ENCODE peak calls at places on chromosomes 16 and 17, in six cellular contexts. X is COR-L47; G is GM13977; Q is breast epithelium; O is C1 segment of cervical spinal cord; H is activated CD4-positive, alpha-beta T cell treated with anti-CD3 and anti-CD28 coated beads, Interleukin-2, amount 50 U/mL, for 4 hours. K is an unnamed sample.

GRCh38 chr16:12245923-12246290 is 269.4 kb downstream of the SNX29 start:
- DNase-seq in Q (no peak), O (no peak), H (no peak), G (no peak), X (peak), K (no peak)

GRCh38 chr17:34300652-34301390 is 15.3 kb downstream of the CCL11 start:
- DNase-seq in X (no peak), O (no peak), H (no peak), Q (no peak), G (no peak), K (no peak)

GRCh38 chr17:13030459-13031305 is 12.9 kb upstream of the ELAC2 start:
- DNase-seq in G (peak), Q (no peak), X (no peak), O (no peak), H (peak), K (no peak)

GRCh38 chr16:20799599-20799998 is 6.7 kb downstream of the ERI2 start:
- DNase-seq in X (no peak), Q (no peak), G (peak), H (no peak), O (no peak), K (no peak)

GRCh38 chr16:85767569-85767968 is 16.7 kb upstream of the C16orf74 start:
- DNase-seq in X (no peak), O (no peak), H (no peak), G (no peak), Q (no peak), K (no peak)

GRCh38 chr16:993731-994130 is 12.2 kb downstream of the SOX8 start:
- DNase-seq in G (no peak), Q (no peak), O (no peak), H (no peak), X (no peak), K (no peak)

GRCh38 chr16:77467929-77468328 is 33.1 kb upstream of the ADAMTS18 start:
- DNase-seq in Q (no peak), X (no peak), H (no peak), O (no peak), G (no peak), K (no peak)

GRCh38 chr16:84059946-84060901 is 17.6 kb upstream of the SLC38A8 start:
- DNase-seq in X (no peak), Q (no peak), H (no peak), O (no peak), G (no peak), K (no peak)

GRCh38 chr17:61536417-61536955 is 54.5 kb downstream of the NACA2 start:
- DNase-seq in Q (no peak), O (no peak), G (no peak), H (no peak), X (no peak), K (no peak)

GRCh38 chr17:66542183-66542966 is 240.0 kb downstream of the PRKCA start:
- DNase-seq in O (no peak), X (no peak), Q (no peak), G (no peak), H (no peak), K (no peak)

GRCh38 chr16:83420206-83420760 is 387.5 kb upstream of the HSBP1 start:
- DNase-seq in H (no peak), O (no peak), Q (no peak), G (no peak), X (no peak), K (no peak)

GRCh38 chr16:14371778-14372431 is 258.2 kb downstream of the PARN start:
- DNase-seq in O (no peak), H (no peak), X (no peak), Q (no peak), G (peak), K (no peak)

GRCh38 chr16:75138636-75139035 is 9.7 kb upstream of the ZFP1 start:
- DNase-seq in Q (no peak), G (no peak), O (no peak), H (no peak), X (no peak), K (no peak)

GRCh38 chr16:88671806-88672205 is 8.9 kb upstream of the MVD start:
- DNase-seq in G (no peak), H (no peak), Q (no peak), O (no peak), X (no peak), K (no peak)

GRCh38 chr16:18783430-18784341 is 6.4 kb downstream of the RPS15A start:
- DNase-seq in O (no peak), G (no peak), Q (no peak), X (no peak), H (no peak), K (no peak)

GRCh38 chr16:85856585-85856984 is 42.4 kb upstream of the IRF8 start:
- DNase-seq in H (no peak), O (no peak), G (peak), X (no peak), Q (no peak), K (no peak)

GRCh38 chr17:45976755-45977505 is 22.1 kb upstream of the STH start:
- DNase-seq in X (no peak), Q (no peak), H (no peak), G (no peak), O (no peak), K (no peak)

GRCh38 chr17:40922239-40922638 is 15.2 kb downstream of the KRT23 start:
- DNase-seq in X (no peak), O (peak), H (no peak), G (no peak), Q (peak), K (no peak)

GRCh38 chr17:56292010-56292409 is 138.7 kb downstream of the ANKFN1 start:
- DNase-seq in H (no peak), X (no peak), O (no peak), G (no peak), Q (no peak), K (no peak)

GRCh38 chr17:45307290-45308015 is 9.4 kb downstream of the MAP3K14 start:
- DNase-seq in H (peak), Q (no peak), X (no peak), G (peak), O (no peak), K (no peak)

GRCh38 chr16:1125471-1125870 is 27.4 kb upstream of the CACNA1H start:
- DNase-seq in Q (no peak), G (no peak), X (peak), O (no peak), H (peak), K (no peak)

GRCh38 chr17:34637548-34638525 is 58.5 kb downstream of the TMEM132E start:
- DNase-seq in O (peak), G (peak), H (peak), X (peak), Q (peak), K (peak)

GRCh38 chr17:63675231-63675606 is 24.7 kb downstream of the LIMD2 start:
- DNase-seq in H (no peak), Q (no peak), G (no peak), O (no peak), X (no peak), K (no peak)

GRCh38 chr17:35764123-35764991 is 3.7 kb downstream of the C17orf50 start:
- DNase-seq in O (peak), X (peak), H (peak), Q (peak), G (peak), K (peak)

K was measured in suprapubic skin.